ENCODE peak calls at places on chromosomes 5 and 9, in eight cellular contexts. L, I, Q, A, W, O, M and P are unnamed samples.

GRCh38 chr9:126112135-126112720 is 214.4 kb upstream of the MVB12B start:
- DNase-seq in L (no peak), I (no peak), Q (no peak), A (no peak), W (no peak), O (no peak), M (no peak), P (no peak)

GRCh38 chr9:38685535-38685934 is 34.4 kb downstream of the FAM240B start:
- DNase-seq in L (no peak), I (no peak), Q (no peak), A (no peak), W (no peak), O (no peak), M (peak), P (no peak)

GRCh38 chr5:180302256-180302655 is 10.4 kb upstream of the MAPK9 start:
- DNase-seq in L (no peak), I (no peak), Q (no peak), A (no peak), W (no peak), O (no peak), M (no peak), P (no peak)

GRCh38 chr9:130728721-130729120 is 35.1 kb downstream of the EXOSC2 start:
- DNase-seq in L (no peak), I (no peak), Q (no peak), A (no peak), W (no peak), O (no peak), M (no peak), P (no peak)

GRCh38 chr5:143071927-143072326 is 301.8 kb downstream of the ARHGAP26 start:
- DNase-seq in L (no peak), I (no peak), Q (no peak), A (no peak), W (no peak), O (no peak), M (no peak), P (no peak)

GRCh38 chr9:92097997-92098482 is 17.2 kb downstream of the SPTLC1 start:
- DNase-seq in L (no peak), I (peak), Q (peak), A (peak), W (no peak), O (peak), M (peak), P (peak)

GRCh38 chr5:174503461-174504265 is 220.7 kb upstream of the MSX2 start:
- DNase-seq in L (peak), I (no peak), Q (peak), A (no peak), W (no peak), O (no peak), M (peak), P (peak)

GRCh38 chr9:92245005-92245797 is 48.3 kb downstream of the IARS1 start:
- DNase-seq in L (no peak), I (no peak), Q (peak), A (no peak), W (peak), O (peak), M (no peak), P (no peak)

GRCh38 chr5:150167908-150168307 is 1.3 kb downstream of the CDX1 start:
- DNase-seq in L (no peak), I (no peak), Q (no peak), A (no peak), W (no peak), O (no peak), M (no peak), P (no peak)

GRCh38 chr9:93593144-93593655 is 16.8 kb downstream of the PHF2 start:
- DNase-seq in L (no peak), I (no peak), Q (no peak), A (no peak), W (no peak), O (no peak), M (no peak), P (no peak)

GRCh38 chr5:157575096-157575872 is at the start of gene ADAM19:
- DNase-seq in L (no peak), I (peak), Q (peak), A (peak), W (peak), O (peak), M (peak), P (no peak)

GRCh38 chr5:113188454-113188853 is 211.9 kb downstream of the DCP2 start:
- DNase-seq in L (no peak), I (no peak), Q (no peak), A (no peak), W (no peak), O (no peak), M (no peak), P (no peak)

GRCh38 chr5:142358648-142359047 is 33.8 kb upstream of the SPRY4 start:
- DNase-seq in L (no peak), I (no peak), Q (no peak), A (no peak), W (no peak), O (no peak), M (no peak), P (no peak)

GRCh38 chr5:125595095-125595494 is 828.1 kb upstream of the GRAMD2B start:
- DNase-seq in L (no peak), I (no peak), Q (no peak), A (no peak), W (no peak), O (no peak), M (peak), P (no peak)

GRCh38 chr5:134053314-134053839 is 48.6 kb upstream of the VDAC1 start:
- DNase-seq in L (no peak), I (no peak), Q (no peak), A (no peak), W (no peak), O (no peak), M (no peak), P (no peak)

GRCh38 chr5:132225165-132226032 is 2.3 kb downstream of the P4HA2 start:
- DNase-seq in L (peak), I (no peak), Q (peak), A (peak), W (no peak), O (peak), M (peak), P (peak)

GRCh38 chr5:146068977-146069779 is 36.2 kb downstream of the PLAC8L1 start:
- DNase-seq in L (no peak), I (no peak), Q (no peak), A (no peak), W (no peak), O (no peak), M (no peak), P (no peak)

GRCh38 chr9:113973963-113974413 is 97.9 kb downstream of the ZNF618 start:
- DNase-seq in L (no peak), I (no peak), Q (peak), A (no peak), W (no peak), O (peak), M (no peak), P (no peak)

GRCh38 chr9:125650271-125650737 is 56.7 kb downstream of the MAPKAP1 start:
- DNase-seq in L (no peak), I (no peak), Q (peak), A (no peak), W (no peak), O (peak), M (no peak), P (no peak)

GRCh38 chr9:101702257-101702656 is 36.2 kb downstream of the GRIN3A start:
- DNase-seq in L (no peak), I (no peak), Q (no peak), A (no peak), W (no peak), O (peak), M (no peak), P (no peak)

GRCh38 chr5:68290260-68290674 is 74.7 kb downstream of the PIK3R1 start:
- DNase-seq in L (no peak), I (no peak), Q (no peak), A (no peak), W (no peak), O (peak), M (peak), P (no peak)

GRCh38 chr9:107504585-107505455 is 15.3 kb upstream of the KLF4 start:
- DNase-seq in L (peak), I (no peak), Q (peak), A (no peak), W (peak), O (peak), M (no peak), P (no peak)

GRCh38 chr9:84970432-84970831 is 300.9 kb downstream of the NTRK2 start:
- DNase-seq in L (no peak), I (no peak), Q (no peak), A (no peak), W (no peak), O (peak), M (no peak), P (no peak)

GRCh38 chr9:22169243-22169642 is 160.1 kb upstream of the CDKN2B start:
- DNase-seq in L (no peak), I (no peak), Q (no peak), A (no peak), W (no peak), O (no peak), M (no peak), P (no peak)

GRCh38 chr5:36078430-36078829 is 11.7 kb upstream of the UGT3A2 start:
- DNase-seq in L (no peak), I (no peak), Q (no peak), A (no peak), W (no peak), O (no peak), M (no peak), P (no peak)